ENCODE peak calls at places on chromosome 6, in ten cellular contexts. F, A, W, L, P, J, O, H, D and Q are unnamed samples.

GRCh38 chr6:38364775-38365174 is 275.0 kb downstream of the BTBD9 start:
- DNase-seq in F (no peak), A (no peak), W (no peak), L (no peak), P (no peak), J (no peak), O (no peak), H (no peak), D (no peak), Q (no peak)

GRCh38 chr6:20182926-20183521 is 29.2 kb downstream of the MBOAT1 start:
- DNase-seq in F (peak), A (no peak), W (no peak), L (peak), P (peak), J (no peak), O (no peak), H (no peak), D (peak), Q (no peak)

GRCh38 chr6:44133003-44133931 is 5.9 kb downstream of the TMEM63B start:
- DNase-seq in F (peak), A (peak), W (peak), L (peak), P (peak), J (peak), O (no peak), H (peak), D (peak), Q (peak)

GRCh38 chr6:54493138-54493537 is 184.9 kb downstream of the TINAG start:
- DNase-seq in F (no peak), A (no peak), W (no peak), L (no peak), P (no peak), J (no peak), O (no peak), H (peak), D (no peak), Q (peak)

GRCh38 chr6:3523288-3523670 is 66.4 kb upstream of the SLC22A23 start:
- DNase-seq in F (no peak), A (no peak), W (no peak), L (peak), P (no peak), J (no peak), O (no peak), H (no peak), D (no peak), Q (no peak)

GRCh38 chr6:98828210-98828798 is 6.1 kb upstream of the POU3F2 start:
- DNase-seq in F (no peak), A (no peak), W (no peak), L (no peak), P (no peak), J (no peak), O (no peak), H (no peak), D (no peak), Q (no peak)

GRCh38 chr6:57173056-57173885 is 1.1 kb downstream of the BAG2 start:
- DNase-seq in F (no peak), A (peak), W (peak), L (no peak), P (no peak), J (no peak), O (no peak), H (no peak), D (no peak), Q (no peak)

GRCh38 chr6:31901415-31901952 is 402 bp downstream of the ZBTB12 start:
- DNase-seq in F (peak), A (peak), W (peak), L (peak), P (peak), J (peak), O (no peak), H (no peak), D (peak), Q (peak)

GRCh38 chr6:44050872-44051421 is 76.3 kb downstream of the MRPL14 start:
- DNase-seq in F (peak), A (no peak), W (no peak), L (peak), P (no peak), J (no peak), O (no peak), H (no peak), D (no peak), Q (no peak)

GRCh38 chr6:46419576-46420002 is 71.7 kb downstream of the RCAN2 start:
- DNase-seq in F (peak), A (peak), W (peak), L (peak), P (peak), J (no peak), O (peak), H (peak), D (peak), Q (peak)

GRCh38 chr6:52362443-52363221 is 681 bp downstream of the PAQR8 start:
- DNase-seq in F (peak), A (no peak), W (no peak), L (no peak), P (peak), J (peak), O (peak), H (no peak), D (peak), Q (peak)

DNA sequence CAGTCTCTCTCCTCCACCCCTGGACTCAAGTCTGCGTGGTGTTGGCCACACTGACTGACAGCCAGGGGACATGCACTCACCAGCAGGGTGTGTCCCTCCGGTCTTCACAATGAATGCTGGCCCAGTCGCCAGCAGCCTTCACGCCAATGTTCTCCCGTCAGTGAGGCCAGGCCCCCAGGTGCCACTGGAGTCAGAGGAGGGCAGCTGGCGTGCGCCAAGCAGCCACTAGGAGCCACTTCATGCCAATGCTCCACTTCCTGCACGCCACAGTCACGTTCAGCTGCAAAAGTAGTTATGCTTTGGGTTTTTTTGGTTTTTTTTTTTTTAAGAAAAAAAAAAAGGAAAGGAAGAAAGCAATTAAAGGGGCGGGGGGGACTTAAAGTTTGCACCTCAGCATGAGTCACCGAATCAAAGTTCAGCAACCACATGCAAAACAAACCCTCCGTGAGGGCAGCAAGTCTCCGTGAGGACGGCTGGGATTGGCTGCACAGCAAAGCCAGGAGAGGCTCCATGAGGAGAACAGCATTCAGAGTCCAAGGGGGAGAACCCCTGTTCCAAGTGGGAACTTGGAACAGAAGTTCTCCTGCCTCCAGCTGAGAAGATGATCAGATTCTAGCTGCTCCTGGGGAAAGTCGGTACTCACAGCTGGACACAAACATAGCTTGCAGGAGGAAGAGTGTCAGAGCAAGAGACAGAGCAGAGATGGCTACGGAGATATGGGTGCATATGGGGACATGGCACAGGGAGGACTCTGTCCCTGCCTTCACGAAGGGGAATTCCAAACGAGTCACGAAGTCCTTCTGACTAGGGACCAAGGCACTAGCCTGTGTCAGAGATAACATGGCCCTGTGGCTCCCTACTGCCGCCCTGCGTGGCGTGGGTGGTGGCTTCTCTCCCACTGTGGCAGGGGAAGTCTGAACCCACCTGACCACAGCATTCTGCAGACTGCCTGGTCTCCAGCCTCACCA is at the start of gene ZC3H12D:
- DNase-seq in F (peak), A (peak), W (peak), L (no peak), P (peak), J (peak), O (no peak), H (peak), D (peak), Q (no peak)
- TF ChIP-seq POLR2A in F (peak), A (no peak), W (no peak), L (no peak), P (no peak), J (no peak), O (no peak), H (no peak), D (no peak), Q (no peak)

GRCh38 chr6:42891199-42891722 is 11.8 kb downstream of the RPL7L1 start:
- DNase-seq in F (no peak), A (no peak), W (no peak), L (no peak), P (no peak), J (no peak), O (no peak), H (no peak), D (no peak), Q (no peak)
- TF ChIP-seq POLR2A in F (no peak), A (no peak), W (no peak), L (no peak), P (no peak), J (no peak), O (no peak), H (no peak), D (no peak), Q (no peak)

GRCh38 chr6:12324741-12325140 is 34.6 kb downstream of the EDN1 start:
- DNase-seq in F (no peak), A (no peak), W (no peak), L (no peak), P (no peak), J (no peak), O (no peak), H (peak), D (no peak), Q (no peak)
- TF ChIP-seq POLR2A in F (no peak), A (no peak), W (no peak), L (no peak), P (no peak), J (no peak), O (no peak), H (no peak), D (no peak), Q (no peak)

GRCh38 chr6:27188885-27189418 is 58.5 kb upstream of the PRSS16 start:
- DNase-seq in F (peak), A (peak), W (peak), L (peak), P (peak), J (no peak), O (peak), H (peak), D (peak), Q (no peak)

GRCh38 chr6:27183082-27183832 is 64.2 kb upstream of the PRSS16 start:
- DNase-seq in F (no peak), A (no peak), W (no peak), L (no peak), P (no peak), J (no peak), O (no peak), H (no peak), D (no peak), Q (no peak)

DNA sequence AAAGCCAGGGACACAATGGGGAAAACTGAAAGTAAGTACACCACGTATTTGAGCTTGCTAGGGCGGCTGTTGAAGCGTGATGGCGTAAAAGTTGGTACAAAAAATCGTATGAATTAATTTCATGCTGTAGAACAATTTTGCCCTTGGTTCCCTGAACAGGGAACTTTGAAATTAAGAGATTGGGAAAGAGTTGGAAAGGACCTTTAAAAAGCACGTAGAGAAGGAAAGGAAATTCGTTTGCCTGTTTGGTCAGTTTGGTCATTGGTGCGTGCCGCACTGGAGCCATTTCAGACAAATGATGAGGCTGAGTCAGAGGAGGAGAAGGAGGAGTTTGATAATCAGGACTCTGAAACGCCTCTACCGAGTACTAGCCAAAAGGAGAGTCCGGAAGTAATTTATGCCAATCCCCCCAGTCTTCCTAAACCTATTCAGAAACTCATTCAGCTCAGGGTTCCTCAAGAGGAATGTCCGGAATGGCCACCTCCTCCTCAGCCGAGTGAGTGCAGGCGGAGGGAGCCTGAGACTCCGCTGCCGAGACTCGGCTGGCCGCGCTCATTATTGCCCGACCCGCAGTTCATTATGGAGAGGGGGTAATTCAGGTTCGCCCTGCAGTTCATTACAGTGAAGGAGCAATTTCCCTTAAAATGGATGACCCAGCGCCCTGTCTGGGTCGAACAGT is 59.2 kb upstream of the PRSS16 start:
- DNase-seq in F (peak), A (peak), W (peak), L (peak), P (peak), J (no peak), O (peak), H (peak), D (peak), Q (no peak)
- TF ChIP-seq POLR2A in F (no peak), A (peak), W (peak), L (no peak), P (no peak), J (peak), O (peak), H (no peak), D (no peak), Q (no peak)

DNA sequence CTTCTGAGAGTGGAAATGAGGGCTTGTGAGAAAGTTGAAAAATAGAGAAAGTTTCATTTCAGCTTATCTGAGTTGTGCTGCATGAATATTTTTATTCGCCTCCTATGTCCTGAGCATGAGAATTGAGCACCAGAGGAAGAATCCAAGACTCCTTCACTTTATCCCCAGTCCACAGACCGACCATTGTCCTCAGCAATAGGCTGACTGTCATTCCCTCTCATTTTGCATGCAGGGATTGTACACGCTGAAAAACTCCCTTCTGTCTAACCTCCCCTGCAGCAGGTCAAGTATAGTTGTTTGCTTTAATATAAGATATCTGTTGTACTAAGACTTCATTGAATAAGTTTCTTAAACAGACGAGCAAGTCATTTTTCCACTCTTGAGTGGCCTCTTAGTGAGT is 437.6 kb downstream of the PRKN start:
- DNase-seq in F (no peak), A (no peak), W (no peak), L (no peak), P (no peak), J (no peak), O (no peak), H (no peak), D (no peak), Q (no peak)
- TF ChIP-seq POLR2A in F (no peak), A (no peak), W (no peak), L (no peak), P (no peak), J (no peak), O (no peak), H (no peak), D (no peak), Q (no peak)

GRCh38 chr6:152981219-152981618 is 1.6 kb downstream of the FBXO5 start:
- DNase-seq in F (no peak), A (peak), W (no peak), L (no peak), P (no peak), J (no peak), O (no peak), H (no peak), D (no peak), Q (no peak)

GRCh38 chr6:152984387-152984872 is 1.6 kb upstream of the FBXO5 start:
- DNase-seq in F (no peak), A (peak), W (peak), L (no peak), P (no peak), J (no peak), O (no peak), H (no peak), D (no peak), Q (no peak)

GRCh38 chr6:152981989-152982767 is 663 bp downstream of the FBXO5 start:
- DNase-seq in F (no peak), A (peak), W (peak), L (no peak), P (no peak), J (peak), O (peak), H (no peak), D (peak), Q (no peak)

GRCh38 chr6:152982768-152983636 is at the start of gene FBXO5:
- DNase-seq in F (peak), A (peak), W (peak), L (peak), P (peak), J (peak), O (peak), H (peak), D (peak), Q (peak)

DNA sequence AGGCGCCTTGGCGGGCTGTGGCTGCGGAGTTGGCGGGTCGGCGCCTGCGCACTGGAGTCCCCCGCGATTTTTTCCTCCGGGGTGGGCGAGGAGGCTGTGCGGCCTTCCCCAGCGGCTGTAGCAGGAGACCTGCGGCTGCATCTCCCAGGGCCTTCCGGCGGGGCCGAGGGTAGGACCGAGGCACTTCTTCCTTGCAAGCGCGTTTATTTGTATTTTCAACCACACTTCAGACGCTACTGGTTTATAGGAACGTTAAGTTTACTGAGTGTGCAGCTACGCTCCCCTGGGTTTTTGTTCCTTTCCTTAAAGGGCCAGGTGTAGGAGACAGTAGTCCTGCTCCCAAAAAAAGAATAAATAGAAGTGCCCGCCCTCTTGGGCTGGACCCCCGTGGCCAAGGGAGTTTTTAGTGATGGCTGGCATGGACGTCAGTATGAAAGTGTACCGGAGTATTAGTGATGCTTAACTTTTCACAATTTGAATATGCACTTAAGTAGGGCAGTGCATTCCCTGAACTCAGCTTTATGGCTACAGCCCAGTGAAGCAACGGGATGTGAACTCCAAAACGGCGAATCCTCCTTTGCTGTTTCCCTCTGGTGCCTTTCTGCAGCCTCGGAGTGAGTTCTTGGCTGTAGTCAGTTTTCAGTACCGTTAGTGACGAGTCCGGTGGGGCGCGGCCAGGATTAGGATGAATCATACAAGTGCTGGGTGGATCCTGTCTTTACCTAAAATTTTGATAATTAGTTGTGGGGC is 971 bp upstream of the FBXO5 start:
- DNase-seq in F (peak), A (peak), W (peak), L (peak), P (peak), J (peak), O (peak), H (peak), D (peak), Q (peak)
- TF ChIP-seq POLR2A in F (no peak), A (peak), W (peak), L (no peak), P (peak), J (peak), O (peak), H (no peak), D (peak), Q (peak)

GRCh38 chr6:160022793-160023192 is 53.9 kb downstream of the IGF2R start:
- DNase-seq in F (no peak), A (no peak), W (no peak), L (no peak), P (no peak), J (no peak), O (no peak), H (no peak), D (no peak), Q (no peak)
- TF ChIP-seq POLR2A in F (no peak), A (no peak), W (no peak), L (no peak), P (no peak), J (no peak), O (no peak), H (no peak), D (no peak), Q (no peak)

DNA sequence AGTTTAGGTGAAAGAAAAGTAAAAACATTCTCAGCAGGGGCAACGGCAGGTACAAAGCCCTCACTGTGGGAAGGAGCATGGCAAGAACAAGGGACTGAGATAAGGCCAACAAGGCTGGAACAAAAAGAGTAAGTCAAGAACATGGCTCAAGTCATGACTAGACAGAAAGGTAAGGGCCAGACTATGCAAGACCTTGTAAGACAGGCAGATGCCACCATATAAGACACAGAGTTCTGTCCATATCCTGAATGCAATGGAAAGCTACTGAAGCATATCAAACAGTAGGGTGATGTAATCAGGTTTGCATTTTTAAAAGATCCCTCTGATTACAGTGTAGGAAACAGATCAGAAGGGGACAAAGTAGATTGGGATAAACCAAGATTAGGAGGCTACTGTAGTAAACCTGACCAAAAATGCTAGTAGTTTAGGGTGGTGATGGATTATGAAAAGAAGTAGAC is 5.5 kb downstream of the REV3L start:
- DNase-seq in F (no peak), A (peak), W (no peak), L (no peak), P (no peak), J (no peak), O (no peak), H (no peak), D (no peak), Q (no peak)
- TF ChIP-seq POLR2A in F (no peak), A (no peak), W (no peak), L (no peak), P (no peak), J (no peak), O (no peak), H (no peak), D (no peak), Q (no peak)

GRCh38 chr6:163580311-163581030 is 166.0 kb downstream of the QKI start:
- DNase-seq in F (no peak), A (peak), W (no peak), L (no peak), P (no peak), J (no peak), O (no peak), H (no peak), D (no peak), Q (no peak)

GRCh38 chr6:163583558-163583957 is 169.0 kb downstream of the QKI start:
- DNase-seq in F (peak), A (no peak), W (no peak), L (no peak), P (no peak), J (no peak), O (no peak), H (no peak), D (no peak), Q (no peak)

GRCh38 chr6:163577404-163577803 is 162.9 kb downstream of the QKI start:
- DNase-seq in F (no peak), A (no peak), W (no peak), L (no peak), P (no peak), J (no peak), O (no peak), H (no peak), D (no peak), Q (no peak)

GRCh38 chr6:163579880-163580295 is 165.4 kb downstream of the QKI start:
- DNase-seq in F (peak), A (peak), W (peak), L (no peak), P (peak), J (no peak), O (no peak), H (no peak), D (no peak), Q (no peak)

GRCh38 chr6:163579111-163579879 is 164.8 kb downstream of the QKI start:
- DNase-seq in F (peak), A (peak), W (no peak), L (no peak), P (no peak), J (no peak), O (no peak), H (no peak), D (no peak), Q (no peak)
- TF ChIP-seq POLR2A in F (no peak), A (no peak), W (no peak), L (no peak), P (no peak), J (no peak), O (no peak), H (no peak), D (no peak), Q (no peak)